ENCODE peak calls at places on chromosomes 11 and 22, in five cellular contexts. One of them, this sample, is unnamed. For H3K4me1, the result is how much of the 10 kb centered on the place peaks cover.

GRCh38 chr11:88552377-88553029 is 215.0 kb upstream of the CTSC start:
- DNase-seq in lower lobe of right lung: peak
- DNase-seq in mammary epithelial cell: peak
- DNase-seq in ovary: no peak
- DNase-seq in psoas muscle: peak
- DNase-seq in this sample: peak

GRCh38 chr11:10518123-10518522 is 22.9 kb downstream of the RNF141 start:
- DNase-seq in mammary epithelial cell: peak
- DNase-seq in ovary: no peak
- DNase-seq in psoas muscle: no peak
- DNase-seq in lower lobe of right lung: no peak
- DNase-seq in this sample: no peak

GRCh38 chr11:36187618-36188017 is 101.6 kb downstream of the COMMD9 start:
- DNase-seq in mammary epithelial cell: no peak
- DNase-seq in lower lobe of right lung: no peak
- DNase-seq in psoas muscle: no peak
- DNase-seq in ovary: no peak
- DNase-seq in this sample: no peak

GRCh38 chr11:7072401-7073028 is 16.3 kb upstream of the RBMXL2 start:
- DNase-seq in ovary: no peak
- DNase-seq in lower lobe of right lung: no peak
- DNase-seq in psoas muscle: no peak
- DNase-seq in mammary epithelial cell: no peak
- DNase-seq in this sample: no peak

GRCh38 chr11:80899381-80899780 is 1458.6 kb upstream of the TENM4 start:
- DNase-seq in mammary epithelial cell: peak
- DNase-seq in ovary: no peak
- DNase-seq in psoas muscle: no peak
- DNase-seq in lower lobe of right lung: no peak
- DNase-seq in this sample: no peak

GRCh38 chr22:48340727-48341709 is 1486.7 kb downstream of the BRD1 start:
- DNase-seq in mammary epithelial cell: no peak
- DNase-seq in psoas muscle: no peak
- DNase-seq in ovary: peak
- DNase-seq in lower lobe of right lung: peak
- DNase-seq in this sample: no peak

GRCh38 chr11:126311464-126312291 is 7.8 kb downstream of the DCPS start:
- DNase-seq in mammary epithelial cell: no peak
- DNase-seq in ovary: no peak
- DNase-seq in psoas muscle: no peak
- DNase-seq in lower lobe of right lung: no peak
- DNase-seq in this sample: no peak

GRCh38 chr11:47616726-47617416 is 22.7 kb upstream of the C1QTNF4 start:
- DNase-seq in mammary epithelial cell: peak
- DNase-seq in lower lobe of right lung: no peak
- DNase-seq in ovary: peak
- DNase-seq in psoas muscle: no peak
- DNase-seq in this sample: peak

GRCh38 chr22:24465975-24466374 is 29.2 kb upstream of the UPB1 start:
- DNase-seq in lower lobe of right lung: no peak
- DNase-seq in ovary: no peak
- DNase-seq in mammary epithelial cell: no peak
- DNase-seq in psoas muscle: no peak
- DNase-seq in this sample: no peak

GRCh38 chr22:29702931-29703594 is 16.7 kb upstream of the CABP7 start:
- DNase-seq in ovary: no peak
- DNase-seq in psoas muscle: peak
- DNase-seq in mammary epithelial cell: no peak
- DNase-seq in lower lobe of right lung: peak
- DNase-seq in this sample: no peak

GRCh38 chr11:79396001-79396400 is 44.8 kb downstream of the TENM4 start:
- DNase-seq in ovary: no peak
- DNase-seq in mammary epithelial cell: no peak
- DNase-seq in lower lobe of right lung: no peak
- DNase-seq in psoas muscle: no peak
- DNase-seq in this sample: no peak

DNA sequence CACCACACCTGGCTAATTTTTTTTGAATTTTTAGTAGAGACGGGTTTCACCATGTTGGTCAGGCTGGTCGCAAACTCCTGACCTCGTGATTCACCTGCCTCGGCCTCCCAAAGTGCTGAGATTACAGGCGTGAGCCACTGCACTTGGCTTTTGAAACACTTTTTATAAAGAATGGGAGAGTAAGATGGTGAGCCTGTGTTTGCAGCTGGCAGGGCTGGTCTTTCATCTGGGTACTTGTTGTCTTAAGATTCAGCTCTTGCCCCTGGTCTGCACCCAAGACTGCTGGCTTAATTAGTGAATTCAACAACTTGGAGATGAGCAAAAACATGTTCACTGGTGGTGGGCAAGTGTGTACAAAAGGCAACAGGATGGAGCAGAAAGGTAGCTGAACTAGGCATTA is 4.0 kb downstream of the TSPAN18 start:
- DNase-seq in psoas muscle: no peak
- DNase-seq in ovary: no peak
- DNase-seq in mammary epithelial cell: no peak
- DNase-seq in lower lobe of right lung: no peak
- DNase-seq in this sample: no peak
- H3K4me1 ChIP-seq in psoas muscle: under half
- H3K4me1 ChIP-seq in ovary: under half
- H3K4me1 ChIP-seq in mammary epithelial cell: under half
- H3K4me1 ChIP-seq in lower lobe of right lung: under half
- H3K4me1 ChIP-seq in this sample: under half

DNA sequence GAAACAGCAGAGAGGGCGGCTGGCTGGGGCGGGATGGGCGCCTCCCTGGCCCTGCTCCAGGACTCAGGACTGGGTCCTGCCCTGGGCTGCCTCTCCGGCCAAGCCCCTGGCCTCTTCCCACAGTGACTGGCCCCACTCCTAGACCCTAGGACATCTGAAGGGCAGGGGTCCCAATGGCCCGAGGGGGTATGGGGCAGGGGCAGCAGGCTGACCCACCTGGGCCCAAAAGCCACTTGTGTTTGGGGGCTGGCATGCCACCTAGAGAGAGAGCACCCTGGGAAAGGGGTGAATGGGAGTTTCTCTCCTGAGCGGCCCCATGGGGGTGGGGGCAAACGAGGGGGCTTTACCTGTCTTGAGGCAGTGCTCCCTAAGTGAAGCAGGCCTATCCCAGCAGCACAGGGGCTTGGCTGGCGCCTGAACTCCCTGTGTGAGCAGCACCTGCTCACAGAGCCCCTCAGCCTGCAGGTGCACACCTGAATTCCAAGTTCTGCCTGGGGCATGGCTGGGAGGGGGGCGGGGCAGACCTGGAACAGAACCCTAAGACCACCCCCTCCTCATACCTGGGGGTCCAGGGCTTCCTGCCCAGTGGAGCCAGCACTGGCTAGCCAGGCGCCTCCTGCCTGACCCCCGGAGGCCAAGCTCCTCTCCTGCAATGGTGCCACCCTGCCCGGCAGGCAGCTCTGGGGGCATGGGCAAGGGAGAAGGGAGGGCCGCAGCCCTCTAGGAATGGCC is 16.9 kb downstream of the DUSP8 start:
- DNase-seq in ovary: no peak
- DNase-seq in lower lobe of right lung: no peak
- DNase-seq in mammary epithelial cell: no peak
- DNase-seq in psoas muscle: no peak
- DNase-seq in this sample: no peak
- H3K4me1 ChIP-seq in ovary: under half
- H3K4me1 ChIP-seq in lower lobe of right lung: under half
- H3K4me1 ChIP-seq in mammary epithelial cell: under half
- H3K4me1 ChIP-seq in psoas muscle: under half
- H3K4me1 ChIP-seq in this sample: under half

DNA sequence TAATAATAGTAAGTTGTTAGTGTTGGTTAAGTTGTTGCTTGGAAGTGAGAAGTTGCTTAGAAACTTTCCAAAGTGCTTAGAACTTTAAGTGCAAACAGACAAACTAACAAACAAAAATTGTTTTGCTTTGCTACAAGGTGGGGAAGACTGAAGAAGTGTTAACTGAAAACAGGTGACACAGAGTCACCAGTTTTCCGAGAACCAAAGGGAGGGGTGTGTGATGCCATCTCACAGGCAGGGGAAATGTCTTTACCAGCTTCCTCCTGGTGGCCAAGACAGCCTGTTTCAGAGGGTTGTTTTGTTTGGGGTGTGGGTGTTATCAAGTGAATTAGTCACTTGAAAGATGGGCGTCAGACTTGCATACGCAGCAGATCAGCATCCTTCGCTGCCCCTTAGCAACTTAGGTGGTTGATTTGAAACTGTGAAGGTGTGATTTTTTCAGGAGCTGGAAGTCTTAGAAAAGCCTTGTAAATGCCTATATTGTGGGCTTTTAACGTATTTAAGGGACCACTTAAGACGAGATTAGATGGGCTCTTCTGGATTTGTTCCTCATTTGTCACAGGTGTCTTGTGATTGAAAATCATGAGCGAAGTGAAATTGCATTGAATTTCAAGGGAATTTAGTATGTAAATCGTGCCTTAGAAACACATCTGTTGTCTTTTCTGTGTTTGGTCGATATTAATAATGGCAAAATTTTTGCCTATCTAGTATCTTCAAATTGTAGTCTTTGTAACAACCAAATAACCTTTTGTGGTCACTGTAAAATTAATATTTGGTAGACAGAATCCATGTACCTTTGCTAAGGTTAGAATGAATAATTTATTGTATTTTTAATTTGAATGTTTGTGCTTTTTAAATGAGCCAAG is 2.7 kb downstream of the NEAT1 start:
- DNase-seq in psoas muscle: no peak
- DNase-seq in mammary epithelial cell: peak
- DNase-seq in lower lobe of right lung: peak
- DNase-seq in ovary: no peak
- DNase-seq in this sample: peak
- H3K4me1 ChIP-seq in psoas muscle: under half
- H3K4me1 ChIP-seq in mammary epithelial cell: under half
- H3K4me1 ChIP-seq in lower lobe of right lung: under half
- H3K4me1 ChIP-seq in ovary: under half
- H3K4me1 ChIP-seq in this sample: under half

GRCh38 chr11:12723410-12724297 is 49.4 kb downstream of the TEAD1 start:
- DNase-seq in mammary epithelial cell: peak
- DNase-seq in lower lobe of right lung: no peak
- DNase-seq in ovary: no peak
- DNase-seq in psoas muscle: no peak
- DNase-seq in this sample: no peak

GRCh38 chr11:12724301-12725046 is 50.3 kb downstream of the TEAD1 start:
- DNase-seq in mammary epithelial cell: peak
- DNase-seq in ovary: peak
- DNase-seq in psoas muscle: peak
- DNase-seq in lower lobe of right lung: peak
- DNase-seq in this sample: peak

GRCh38 chr11:12719221-12719620 is 45.0 kb downstream of the TEAD1 start:
- DNase-seq in mammary epithelial cell: no peak
- DNase-seq in lower lobe of right lung: no peak
- DNase-seq in ovary: no peak
- DNase-seq in psoas muscle: no peak
- DNase-seq in this sample: no peak

GRCh38 chr11:12725047-12725862 is 51.0 kb downstream of the TEAD1 start:
- DNase-seq in ovary: no peak
- DNase-seq in lower lobe of right lung: no peak
- DNase-seq in psoas muscle: no peak
- DNase-seq in mammary epithelial cell: no peak
- DNase-seq in this sample: no peak

DNA sequence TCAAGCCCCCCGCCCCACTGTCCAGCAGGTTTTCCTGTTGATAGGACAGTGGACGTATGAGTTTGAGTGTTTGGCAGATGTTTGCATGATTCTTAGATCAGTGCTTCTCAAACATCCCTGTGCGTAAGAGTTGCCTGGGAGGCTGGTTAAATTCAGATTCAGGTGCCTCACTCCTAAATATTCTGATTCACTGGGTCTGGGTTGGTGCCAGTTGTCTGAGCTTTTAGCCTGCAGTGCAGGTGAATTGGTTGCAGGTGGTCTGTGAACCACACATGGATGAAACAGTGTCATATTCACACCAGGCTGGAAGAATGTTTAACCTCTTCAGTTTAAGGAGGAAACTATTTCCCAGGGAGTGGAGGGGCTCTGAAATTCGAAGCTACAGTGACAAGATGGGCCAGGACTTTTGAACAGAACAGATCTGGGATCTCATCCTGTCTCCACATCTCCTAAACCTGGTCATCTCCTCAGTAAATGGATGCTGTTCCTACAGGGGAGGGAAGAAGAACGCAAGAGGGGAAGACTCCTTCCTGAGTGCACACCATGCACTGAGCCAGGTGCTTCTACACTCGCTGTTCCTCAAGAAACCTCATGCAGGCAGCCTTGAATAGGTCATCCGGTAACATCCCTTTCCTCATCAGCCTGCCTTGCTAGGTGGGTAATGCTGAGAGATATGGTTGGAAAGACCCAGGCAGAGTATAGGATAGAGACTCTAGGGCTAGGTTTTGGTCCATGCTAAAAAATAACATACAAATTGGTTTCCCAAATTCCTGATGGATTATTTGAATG is 47.8 kb downstream of the TEAD1 start:
- DNase-seq in lower lobe of right lung: no peak
- DNase-seq in psoas muscle: no peak
- DNase-seq in mammary epithelial cell: no peak
- DNase-seq in ovary: no peak
- DNase-seq in this sample: no peak
- H3K4me1 ChIP-seq in lower lobe of right lung: under half
- H3K4me1 ChIP-seq in psoas muscle: half or more
- H3K4me1 ChIP-seq in mammary epithelial cell: half or more
- H3K4me1 ChIP-seq in ovary: under half
- H3K4me1 ChIP-seq in this sample: under half

GRCh38 chr11:74639533-74639932 is 47.2 kb downstream of the POLD3 start:
- DNase-seq in ovary: no peak
- DNase-seq in psoas muscle: no peak
- DNase-seq in lower lobe of right lung: no peak
- DNase-seq in mammary epithelial cell: no peak
- DNase-seq in this sample: no peak

GRCh38 chr11:74630043-74630442 is 37.7 kb downstream of the POLD3 start:
- DNase-seq in mammary epithelial cell: no peak
- DNase-seq in lower lobe of right lung: no peak
- DNase-seq in ovary: no peak
- DNase-seq in psoas muscle: no peak
- DNase-seq in this sample: no peak

GRCh38 chr11:74636633-74637184 is 44.3 kb downstream of the POLD3 start:
- DNase-seq in ovary: no peak
- DNase-seq in psoas muscle: no peak
- DNase-seq in mammary epithelial cell: peak
- DNase-seq in lower lobe of right lung: no peak
- DNase-seq in this sample: no peak

GRCh38 chr11:74633406-74634393 is 41.3 kb downstream of the POLD3 start:
- DNase-seq in mammary epithelial cell: no peak
- DNase-seq in ovary: no peak
- DNase-seq in psoas muscle: no peak
- DNase-seq in lower lobe of right lung: no peak
- DNase-seq in this sample: no peak

GRCh38 chr11:74634537-74634936 is 42.2 kb downstream of the POLD3 start:
- DNase-seq in mammary epithelial cell: peak
- DNase-seq in ovary: no peak
- DNase-seq in psoas muscle: no peak
- DNase-seq in lower lobe of right lung: no peak
- DNase-seq in this sample: no peak
- H3K4me1 ChIP-seq in mammary epithelial cell: half or more
- H3K4me1 ChIP-seq in ovary: under half
- H3K4me1 ChIP-seq in psoas muscle: under half
- H3K4me1 ChIP-seq in lower lobe of right lung: under half
- H3K4me1 ChIP-seq in this sample: under half

GRCh38 chr11:132049205-132049604 is 678.8 kb downstream of the NTM start:
- DNase-seq in mammary epithelial cell: no peak
- DNase-seq in ovary: no peak
- DNase-seq in psoas muscle: no peak
- DNase-seq in lower lobe of right lung: no peak
- DNase-seq in this sample: no peak
- H3K4me1 ChIP-seq in mammary epithelial cell: under half
- H3K4me1 ChIP-seq in ovary: under half
- H3K4me1 ChIP-seq in psoas muscle: under half
- H3K4me1 ChIP-seq in lower lobe of right lung: under half
- H3K4me1 ChIP-seq in this sample: under half